ENCODE peak calls at places on chromosomes 7 and 10, in four cellular contexts. One of them, this sample, is unnamed.

GRCh38 chr7:2941201-2941859 is 97.2 kb upstream of the GNA12 start:
- DNase-seq in CD8-positive, alpha-beta memory T cell: no peak
- DNase-seq in HCT116: no peak
- DNase-seq in IMR-90: no peak
- DNase-seq in this sample: no peak

GRCh38 chr7:111089822-111090426 is 1.0 kb upstream of the LRRN3 start:
- DNase-seq in HCT116: peak
- DNase-seq in CD8-positive, alpha-beta memory T cell: no peak
- DNase-seq in IMR-90: peak
- DNase-seq in this sample: peak

GRCh38 chr10:85036661-85037060 is 708.3 kb downstream of the CCSER2 start:
- DNase-seq in CD8-positive, alpha-beta memory T cell: no peak
- DNase-seq in HCT116: no peak
- DNase-seq in IMR-90: no peak
- DNase-seq in this sample: no peak

GRCh38 chr7:116797611-116798010 is 64.8 kb upstream of the CAPZA2 start:
- DNase-seq in IMR-90: no peak
- DNase-seq in HCT116: no peak
- DNase-seq in CD8-positive, alpha-beta memory T cell: no peak
- DNase-seq in this sample: no peak

GRCh38 chr7:16905300-16906044 is 23.7 kb upstream of the AGR3 start:
- DNase-seq in CD8-positive, alpha-beta memory T cell: no peak
- DNase-seq in HCT116: no peak
- DNase-seq in IMR-90: peak
- DNase-seq in this sample: peak

GRCh38 chr7:131197920-131198610 is 129.6 kb upstream of the MKLN1 start:
- DNase-seq in HCT116: no peak
- DNase-seq in IMR-90: peak
- DNase-seq in CD8-positive, alpha-beta memory T cell: no peak
- DNase-seq in this sample: peak

GRCh38 chr7:93231264-93231663 is 902 bp upstream of the VPS50 start:
- DNase-seq in IMR-90: no peak
- DNase-seq in CD8-positive, alpha-beta memory T cell: no peak
- DNase-seq in HCT116: no peak
- DNase-seq in this sample: no peak

GRCh38 chr10:89480047-89480446 is 55.3 kb downstream of the SLC16A12 start:
- DNase-seq in CD8-positive, alpha-beta memory T cell: no peak
- DNase-seq in IMR-90: peak
- DNase-seq in HCT116: no peak
- DNase-seq in this sample: no peak

GRCh38 chr10:69425513-69426298 is 9.0 kb upstream of the TACR2 start:
- DNase-seq in HCT116: no peak
- DNase-seq in IMR-90: no peak
- DNase-seq in CD8-positive, alpha-beta memory T cell: peak
- DNase-seq in this sample: no peak

GRCh38 chr10:129892571-129893045 is 71.5 kb downstream of the EBF3 start:
- DNase-seq in IMR-90: no peak
- DNase-seq in CD8-positive, alpha-beta memory T cell: no peak
- DNase-seq in HCT116: no peak
- DNase-seq in this sample: no peak

GRCh38 chr10:6233725-6234277 is 31.1 kb downstream of the PFKFB3 start:
- DNase-seq in HCT116: no peak
- DNase-seq in CD8-positive, alpha-beta memory T cell: no peak
- DNase-seq in IMR-90: no peak
- DNase-seq in this sample: no peak

This sample was measured in A549.